ENCODE peak calls at places on chromosomes 12 and 14, in five cellular contexts. X, H, F, D and M are unnamed samples.
A peak's percentile ranks its signal among the peaks of the same experiment; 100 is the strongest.

GRCh38 chr14:44960646-44961045 is 1.1 kb downstream of the KLHL28 start:
- DNase-seq in X (no peak), H (no peak), F (no peak), D (no peak), M (no peak)

GRCh38 chr12:102876883-102877282 is 40.2 kb downstream of the PAH start:
- DNase-seq in X (peak; percentile 10), H (no peak), F (no peak), D (no peak), M (peak; percentile 72)

GRCh38 chr12:10182662-10183061 is 3.8 kb downstream of the TMEM52B start:
- DNase-seq in X (no peak), H (no peak), F (no peak), D (no peak), M (no peak)

GRCh38 chr12:47100146-47100545 is 20.4 kb upstream of the AMIGO2 start:
- DNase-seq in X (no peak), H (no peak), F (no peak), D (no peak), M (no peak)

GRCh38 chr12:100668939-100669536 is 95.6 kb downstream of the GAS2L3 start:
- DNase-seq in X (peak; percentile 71), H (peak; percentile 66), F (no peak), D (peak; percentile 61), M (peak; percentile 89)

GRCh38 chr12:123038486-123038885 is 58.0 kb downstream of the ARL6IP4 start:
- DNase-seq in X (no peak), H (no peak), F (no peak), D (no peak), M (no peak)

GRCh38 chr12:108812324-108812723 is 45.1 kb downstream of the SSH1 start:
- DNase-seq in X (no peak), H (no peak), F (no peak), D (no peak), M (no peak)

GRCh38 chr12:116202433-116202832 is 75.1 kb downstream of the MED13L start:
- DNase-seq in X (no peak), H (no peak), F (no peak), D (no peak), M (peak; percentile 34)

GRCh38 chr12:3135522-3136461 is 58.6 kb downstream of the TSPAN9 start:
- DNase-seq in X (peak; percentile 67), H (peak; percentile 73), F (peak; percentile 20), D (peak; percentile 58), M (peak; percentile 91)

GRCh38 chr12:111368684-111369495 is at the start of gene PHETA1:
- DNase-seq in X (peak; percentile 95), H (peak; percentile 82), F (peak; percentile 30), D (peak; percentile 39), M (peak; percentile 96)

GRCh38 chr14:104145826-104146642 is 7.6 kb downstream of the KIF26A start:
- DNase-seq in X (no peak), H (no peak), F (no peak), D (no peak), M (no peak)

GRCh38 chr12:1913377-1914115 is 4.9 kb downstream of the CACNA2D4 start:
- DNase-seq in X (no peak), H (no peak), F (no peak), D (no peak), M (no peak)

GRCh38 chr12:62917939-62918338 is 17.0 kb downstream of the PPM1H start:
- DNase-seq in X (no peak), H (no peak), F (no peak), D (no peak), M (no peak)

GRCh38 chr14:50734950-50735697 is 67.0 kb upstream of the SAV1 start:
- DNase-seq in X (no peak), H (no peak), F (no peak), D (no peak), M (no peak)

GRCh38 chr12:116172224-116172849 is 105.2 kb downstream of the MED13L start:
- DNase-seq in X (peak; percentile 79), H (no peak), F (no peak), D (no peak), M (no peak)

GRCh38 chr12:95996034-95996658 is at the start of gene HAL:
- DNase-seq in X (no peak), H (peak; percentile 86), F (no peak), D (no peak), M (no peak)

GRCh38 chr14:49970474-49971147 is 77.7 kb downstream of the ARF6 start:
- DNase-seq in X (peak; percentile 92), H (no peak), F (no peak), D (no peak), M (no peak)

GRCh38 chr12:95473440-95473946 is 459 bp upstream of the METAP2 start:
- DNase-seq in X (peak; percentile 56), H (peak; percentile 39), F (peak; percentile 13), D (no peak), M (peak; percentile 43)

GRCh38 chr12:54708836-54709235 is 60.7 kb upstream of the DCD start:
- DNase-seq in X (no peak), H (no peak), F (no peak), D (no peak), M (no peak)

GRCh38 chr14:33587761-33588160 is 363.1 kb downstream of the EGLN3 start:
- DNase-seq in X (no peak), H (no peak), F (no peak), D (no peak), M (no peak)

GRCh38 chr12:2119266-2119665 is 66.5 kb downstream of the CACNA1C start:
- DNase-seq in X (no peak), H (no peak), F (no peak), D (no peak), M (no peak)

GRCh38 chr14:101230851-101231550 is 327.5 kb upstream of the RTL1 start:
- DNase-seq in X (no peak), H (no peak), F (no peak), D (no peak), M (no peak)

GRCh38 chr12:57152408-57153038 is 5.1 kb upstream of the LRP1-AS start:
- DNase-seq in X (no peak), H (no peak), F (no peak), D (no peak), M (no peak)

GRCh38 chr14:93023802-93024434 is 91.8 kb downstream of the ITPK1 start:
- DNase-seq in X (no peak), H (no peak), F (no peak), D (no peak), M (no peak)

GRCh38 chr14:93025055-93025454 is 90.7 kb downstream of the ITPK1 start:
- DNase-seq in X (no peak), H (no peak), F (no peak), D (no peak), M (no peak)

GRCh38 chr14:93019970-93020369 is 95.8 kb downstream of the ITPK1 start:
- DNase-seq in X (no peak), H (peak; percentile 92), F (no peak), D (no peak), M (no peak)

GRCh38 chr14:93024493-93024892 is 91.2 kb downstream of the ITPK1 start:
- DNase-seq in X (no peak), H (no peak), F (no peak), D (no peak), M (no peak)

DNA sequence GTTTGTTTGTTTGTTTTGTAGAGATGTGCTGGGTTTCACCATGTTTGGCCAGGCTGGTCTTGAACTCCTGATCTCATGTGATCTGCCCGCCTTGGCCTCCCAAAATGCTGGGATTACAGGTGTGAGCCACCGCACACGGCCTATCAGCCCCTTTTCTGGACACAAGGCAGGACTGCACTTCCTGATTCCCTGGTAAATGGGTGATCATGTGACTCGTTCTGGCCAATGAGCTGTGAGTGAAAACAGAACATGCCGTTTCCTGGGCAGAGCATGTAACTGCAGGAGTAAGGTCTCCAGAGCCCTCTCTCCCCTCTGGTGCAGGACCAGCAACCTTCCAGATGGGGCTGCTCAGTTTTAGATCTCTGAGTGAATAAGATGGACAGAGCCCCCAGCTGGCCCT is 92.7 kb downstream of the ITPK1 start:
- DNase-seq in X (peak; percentile 47), H (peak; percentile 78), F (no peak), D (no peak), M (peak; percentile 62)
- TF ChIP-seq CREB1 in X (no peak), H (no peak), F (no peak), D (no peak), M (no peak)

GRCh38 chr14:35158951-35159653 is 36.8 kb downstream of the PRORP start:
- DNase-seq in X (no peak), H (peak; percentile 44), F (no peak), D (no peak), M (no peak)

GRCh38 chr14:35158491-35158890 is 36.1 kb downstream of the PRORP start:
- DNase-seq in X (no peak), H (no peak), F (no peak), D (no peak), M (no peak)

GRCh38 chr14:35163384-35163783 is 41.0 kb downstream of the PRORP start:
- DNase-seq in X (no peak), H (no peak), F (no peak), D (no peak), M (no peak)

GRCh38 chr14:35161231-35161630 is 38.9 kb downstream of the PRORP start:
- DNase-seq in X (no peak), H (no peak), F (no peak), D (no peak), M (no peak)

DNA sequence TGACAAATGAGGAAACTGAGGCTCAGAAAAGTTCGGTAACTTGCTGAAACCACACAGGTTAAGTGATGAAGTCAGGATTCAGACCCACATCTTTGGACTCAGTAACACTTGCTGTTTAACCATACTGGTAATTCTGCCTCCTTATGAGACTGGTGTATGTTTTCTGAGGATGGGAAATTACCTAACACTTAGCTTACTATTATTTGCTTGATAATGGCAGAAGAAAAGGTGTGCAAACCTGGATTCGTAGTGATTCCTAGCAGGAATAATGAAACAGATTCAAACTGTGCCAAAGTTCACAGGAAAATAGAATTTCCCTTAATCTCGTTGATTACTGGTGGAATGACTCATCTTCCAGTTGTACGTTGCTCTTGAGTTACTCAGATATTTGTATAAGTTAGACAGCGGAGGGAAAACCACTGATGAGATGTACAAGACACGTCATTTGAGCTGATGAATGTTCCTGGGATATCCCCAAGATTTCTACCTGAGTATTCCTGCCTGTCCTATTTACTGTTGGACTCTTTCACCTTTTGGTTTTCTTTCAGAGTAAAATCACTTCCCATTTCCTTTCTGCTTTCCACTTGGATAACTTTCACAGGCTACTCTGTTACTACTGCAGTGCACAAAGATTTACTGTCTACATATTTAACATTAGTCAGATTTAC is 37.5 kb downstream of the PRORP start:
- DNase-seq in X (peak; percentile 14), H (peak; percentile 94), F (no peak), D (no peak), M (no peak)
- TF ChIP-seq POLR2AphosphoS5 in X (no peak), H (no peak), F (no peak), D (no peak), M (no peak)

DNA sequence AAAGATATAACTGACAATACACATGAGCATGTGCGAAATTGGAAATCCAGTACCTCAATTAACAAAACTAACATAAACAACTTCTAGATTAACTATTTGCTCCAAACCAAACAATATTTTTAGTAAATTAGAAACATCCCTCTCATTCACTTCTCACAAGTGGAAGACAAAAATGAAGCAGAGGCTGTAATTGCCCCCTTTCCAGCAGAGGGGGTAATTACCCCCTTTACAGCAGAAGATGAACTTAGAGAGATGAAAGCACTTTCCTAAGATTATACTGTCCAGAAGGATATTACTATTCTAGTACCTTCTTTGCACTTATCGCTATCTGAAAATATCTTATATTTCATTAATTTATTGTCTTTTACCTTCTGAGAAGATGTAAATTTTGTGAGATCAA is 1025.2 kb downstream of the FSCB start:
- DNase-seq in X (no peak), H (no peak), F (no peak), D (no peak), M (peak; percentile 14)
- TF ChIP-seq CREB1 in X (no peak), H (no peak), F (no peak), D (no peak), M (no peak)

GRCh38 chr12:41932470-41932991 is 212.1 kb downstream of the GXYLT1 start:
- DNase-seq in X (peak; percentile 36), H (no peak), F (no peak), D (no peak), M (peak; percentile 70)
- TF ChIP-seq POLR2AphosphoS5 in X (no peak), H (no peak), F (no peak), D (no peak), M (no peak)